ENCODE peak calls at places on chromosomes 3 and 15, in five cellular contexts. M is RWPE1; R is M059J; N is activated CD8-positive, alpha-beta memory T cell treated with anti-CD3 and anti-CD28 coated beads, Interleukin-2, amount 50 U/mL, for 4 hours; C is HEK293T. O is an unnamed sample.

GRCh38 chr3:71456155-71456554 is 127.4 kb downstream of the FOXP1 start:
- DNase-seq in M (no peak), R (no peak), N (no peak), C (no peak), O (no peak)

GRCh38 chr15:81531971-81532370 is 158.0 kb upstream of the TMC3 start:
- DNase-seq in M (peak), R (no peak), N (no peak), C (no peak), O (peak)

GRCh38 chr15:56356616-56357015 is 8.6 kb upstream of the TEX9 start:
- DNase-seq in M (no peak), R (peak), N (no peak), C (no peak), O (peak)

GRCh38 chr3:40071683-40072238 is 237.7 kb upstream of the EIF1B start:
- DNase-seq in M (no peak), R (no peak), N (no peak), C (no peak), O (no peak)

GRCh38 chr15:48582472-48583235 is 62.9 kb downstream of the FBN1 start:
- DNase-seq in M (no peak), R (peak), N (no peak), C (peak), O (no peak)

GRCh38 chr15:73930371-73930770 is 4.1 kb downstream of the LOXL1 start:
- DNase-seq in M (no peak), R (peak), N (no peak), C (no peak), O (no peak)

GRCh38 chr15:93829115-93829849 is 402.1 kb upstream of the MCTP2 start:
- DNase-seq in M (peak), R (peak), N (no peak), C (peak), O (peak)

GRCh38 chr3:133573054-133573628 is 345 bp upstream of the CDV3 start:
- DNase-seq in M (peak), R (peak), N (peak), C (peak), O (peak)

GRCh38 chr15:31273258-31273941 is 53.2 kb upstream of the KLF13 start:
- DNase-seq in M (no peak), R (no peak), N (no peak), C (no peak), O (no peak)

GRCh38 chr15:79922512-79923067 is 25.8 kb upstream of the MTHFS start:
- DNase-seq in M (no peak), R (no peak), N (no peak), C (no peak), O (no peak)

GRCh38 chr3:12661926-12662592 is 1.9 kb downstream of the RAF1 start:
- DNase-seq in M (no peak), R (no peak), N (no peak), C (no peak), O (no peak)

GRCh38 chr15:83380026-83380425 is 67.1 kb upstream of the SH3GL3 start:
- DNase-seq in M (peak), R (peak), N (no peak), C (no peak), O (no peak)

GRCh38 chr3:45035441-45036301 is 9.6 kb downstream of the CLEC3B start:
- DNase-seq in M (no peak), R (no peak), N (no peak), C (no peak), O (no peak)

GRCh38 chr15:90970274-90970673 is 15.6 kb downstream of the RCCD1 start:
- DNase-seq in M (no peak), R (no peak), N (no peak), C (no peak), O (no peak)

GRCh38 chr3:57112206-57112605 is 51.7 kb downstream of the SPATA12 start:
- DNase-seq in M (no peak), R (no peak), N (no peak), C (peak), O (no peak)

GRCh38 chr3:1346386-1346785 is 253.6 kb downstream of the CNTN6 start:
- DNase-seq in M (no peak), R (no peak), N (no peak), C (no peak), O (no peak)

GRCh38 chr3:155995525-155996370 is 124.6 kb upstream of the KCNAB1 start:
- DNase-seq in M (peak), R (peak), N (no peak), C (peak), O (peak)